ENCODE peak calls at places on chromosomes 12 and 14, in nine cellular contexts. D, T, E, L, P, Z, X, Q and H are unnamed samples.
A peak's percentile ranks its signal among the peaks of the same experiment; 100 is the strongest.

GRCh38 chr12:2654741-2655140 is 140.0 kb upstream of the FKBP4 start:
- DNase-seq in D (no peak), T (no peak), E (no peak), L (no peak), P (no peak), Z (no peak), X (no peak), Q (no peak), H (peak; percentile 39)

GRCh38 chr14:34770901-34771300 is 56.5 kb upstream of the CFL2 start:
- DNase-seq in D (no peak), T (no peak), E (no peak), L (no peak), P (peak; percentile 47), Z (no peak), X (no peak), Q (no peak), H (no peak)

GRCh38 chr14:66650491-66650911 is 142.6 kb downstream of the GPHN start:
- DNase-seq in D (peak; percentile 4), T (no peak), E (no peak), L (no peak), P (peak; percentile 14), Z (no peak), X (peak; percentile 37), Q (no peak), H (no peak)

GRCh38 chr12:28063355-28063885 is 90.9 kb upstream of the PTHLH start:
- DNase-seq in D (no peak), T (no peak), E (no peak), L (no peak), P (no peak), Z (no peak), X (no peak), Q (no peak), H (no peak)

GRCh38 chr12:65840793-65841670 is 16.7 kb downstream of the HMGA2 start:
- DNase-seq in D (no peak), T (no peak), E (no peak), L (no peak), P (peak; percentile 43), Z (no peak), X (no peak), Q (no peak), H (no peak)

GRCh38 chr12:91215940-91216454 is 33.4 kb upstream of the DCN start:
- DNase-seq in D (no peak), T (no peak), E (no peak), L (no peak), P (peak; percentile 10), Z (no peak), X (no peak), Q (no peak), H (no peak)

GRCh38 chr12:13112968-13113367 is 9.5 kb upstream of the GSG1 start:
- DNase-seq in D (no peak), T (no peak), E (no peak), L (no peak), P (no peak), Z (no peak), X (no peak), Q (no peak), H (no peak)

GRCh38 chr14:59067135-59067894 is 121.2 kb upstream of the DAAM1 start:
- DNase-seq in D (no peak), T (no peak), E (no peak), L (no peak), P (no peak), Z (peak; percentile 28), X (no peak), Q (no peak), H (no peak)

GRCh38 chr12:123139926-123140674 is 10.8 kb downstream of the PITPNM2 start:
- DNase-seq in D (no peak), T (no peak), E (no peak), L (no peak), P (peak; percentile 86), Z (no peak), X (no peak), Q (peak; percentile 22), H (peak; percentile 68)

GRCh38 chr12:119931402-119931801 is 54.3 kb upstream of the CIT start:
- DNase-seq in D (no peak), T (no peak), E (no peak), L (no peak), P (no peak), Z (no peak), X (no peak), Q (no peak), H (no peak)

GRCh38 chr12:28909291-28909690 is 239.8 kb upstream of the FAR2 start:
- DNase-seq in D (no peak), T (no peak), E (no peak), L (no peak), P (no peak), Z (no peak), X (no peak), Q (no peak), H (no peak)

GRCh38 chr14:34981743-34982420 is 910 bp upstream of the SRP54 start:
- DNase-seq in D (peak; percentile 41), T (peak; percentile 48), E (peak; percentile 5), L (no peak), P (peak; percentile 71), Z (peak; percentile 39), X (no peak), Q (no peak), H (peak; percentile 71)

GRCh38 chr12:6828671-6829531 is 694 bp downstream of the P3H3 start:
- DNase-seq in D (peak; percentile 33), T (peak; percentile 47), E (no peak), L (no peak), P (peak; percentile 56), Z (peak; percentile 44), X (peak; percentile 68), Q (peak; percentile 33), H (no peak)

GRCh38 chr12:89927226-89927698 is 218.6 kb upstream of the ATP2B1 start:
- DNase-seq in D (no peak), T (no peak), E (no peak), L (no peak), P (no peak), Z (peak; percentile 31), X (peak; percentile 82), Q (no peak), H (no peak)

GRCh38 chr12:93571360-93571853 is 1.1 kb upstream of the SOCS2 start:
- DNase-seq in D (peak; percentile 59), T (peak; percentile 81), E (peak; percentile 64), L (peak; percentile 37), P (peak; percentile 85), Z (peak; percentile 35), X (peak; percentile 77), Q (peak; percentile 49), H (peak; percentile 85)